ENCODE peak calls at places on chromosomes 5 and 9, in eight cellular contexts. D is GM03348, U is HTR-8/SVneo, M is ureter, W is cerebellar cortex, J is neural crest cell, R is SHP77, P is amygdala. E is an unnamed sample.

GRCh38 chr9:97307500-97308163 is at the start of gene CCDC180:
- DNase-seq in D (peak), U (no peak), M (peak), W (no peak), J (no peak), R (no peak), P (no peak), E (no peak)

GRCh38 chr5:166370928-166371690 is 1920.3 kb upstream of the WWC1 start:
- DNase-seq in D (peak), U (no peak), M (no peak), W (no peak), J (no peak), R (no peak), P (no peak), E (no peak)

GRCh38 chr9:123606141-123606540 is 250.1 kb downstream of the CRB2 start:
- DNase-seq in D (no peak), U (no peak), M (no peak), W (no peak), J (no peak), R (no peak), P (no peak), E (no peak)

GRCh38 chr9:19104528-19105282 is 2.0 kb upstream of the HAUS6 start:
- DNase-seq in D (no peak), U (no peak), M (no peak), W (no peak), J (no peak), R (no peak), P (no peak), E (no peak)

GRCh38 chr9:95197692-95198271 is 119.7 kb downstream of the FANCC start:
- DNase-seq in D (peak), U (peak), M (peak), W (no peak), J (no peak), R (no peak), P (no peak), E (no peak)

GRCh38 chr9:92763721-92764380 is 782 bp downstream of the BICD2 start:
- DNase-seq in D (peak), U (no peak), M (peak), W (no peak), J (peak), R (no peak), P (no peak), E (peak)

GRCh38 chr5:15791274-15791673 is 291.3 kb downstream of the FBXL7 start:
- DNase-seq in D (no peak), U (no peak), M (no peak), W (no peak), J (no peak), R (no peak), P (no peak), E (no peak)

GRCh38 chr5:172454355-172455086 is at the start of gene SH3PXD2B:
- DNase-seq in D (peak), U (peak), M (peak), W (peak), J (peak), R (peak), P (no peak), E (peak)

GRCh38 chr9:71608825-71609452 is 159.4 kb downstream of the CEMIP2 start:
- DNase-seq in D (peak), U (no peak), M (no peak), W (no peak), J (no peak), R (no peak), P (no peak), E (no peak)

GRCh38 chr5:159414021-159414420 is 83.7 kb upstream of the IL12B start:
- DNase-seq in D (no peak), U (no peak), M (no peak), W (no peak), J (no peak), R (no peak), P (no peak), E (no peak)

GRCh38 chr5:102901821-102902448 is 146.8 kb downstream of the PAM start:
- DNase-seq in D (no peak), U (no peak), M (no peak), W (no peak), J (no peak), R (no peak), P (no peak), E (no peak)

GRCh38 chr5:1662559-1663043 is 137.0 kb downstream of the MRPL36 start:
- DNase-seq in D (no peak), U (no peak), M (no peak), W (no peak), J (no peak), R (no peak), P (no peak), E (no peak)

GRCh38 chr9:22512495-22512894 is 65.9 kb downstream of the DMRTA1 start:
- DNase-seq in D (no peak), U (no peak), M (no peak), W (no peak), J (no peak), R (no peak), P (no peak), E (no peak)

E was measured in activated naive CD4-positive, alpha-beta T cell treated with Interleukin-2 at 50 U/mL for 16 hours.